ENCODE peak calls at places on chromosomes 11 and 22, in nine cellular contexts. W is stomach, F is cardiac muscle cell, J is body of pancreas, K is RWPE1, U is trophoblast cell, A is lower lobe of right lung, M is ovary, X is fibroblast of lung. N is an unnamed sample.

GRCh38 chr11:100965346-100965745 is 164.3 kb downstream of the PGR start:
- DNase-seq in W (no peak), F (no peak), J (no peak), K (no peak), U (no peak), A (no peak), M (no peak), X (no peak), N (no peak)

GRCh38 chr22:50399751-50400331 is 56.7 kb downstream of the PPP6R2 start:
- DNase-seq in W (peak), F (peak), J (peak), K (peak), U (peak), A (peak), M (no peak), X (no peak), N (peak)

GRCh38 chr22:23313791-23314567 is 133.7 kb downstream of the BCR start:
- DNase-seq in W (no peak), F (no peak), J (no peak), K (no peak), U (no peak), A (no peak), M (no peak), X (no peak), N (no peak)

GRCh38 chr22:19066531-19067271 is 55.5 kb downstream of the DGCR2 start:
- DNase-seq in W (no peak), F (peak), J (no peak), K (peak), U (no peak), A (peak), M (no peak), X (peak), N (no peak)

GRCh38 chr11:34324466-34324865 is 33.3 kb downstream of the ABTB2 start:
- DNase-seq in W (no peak), F (no peak), J (no peak), K (no peak), U (no peak), A (no peak), M (no peak), X (no peak), N (no peak)

GRCh38 chr11:39149214-39149613 is 2310.2 kb downstream of the LRRC4C start:
- DNase-seq in W (peak), F (no peak), J (no peak), K (no peak), U (no peak), A (no peak), M (no peak), X (no peak), N (no peak)

GRCh38 chr22:25067851-25068421 is 115.4 kb downstream of the KIAA1671 start:
- DNase-seq in W (no peak), F (no peak), J (no peak), K (no peak), U (no peak), A (peak), M (no peak), X (no peak), N (no peak)

GRCh38 chr11:126766425-126766824 is 234.1 kb downstream of the KIRREL3 start:
- DNase-seq in W (no peak), F (no peak), J (no peak), K (no peak), U (no peak), A (no peak), M (no peak), X (no peak), N (no peak)

GRCh38 chr22:29369460-29369859 is 18.9 kb downstream of the AP1B1 start:
- DNase-seq in W (no peak), F (peak), J (no peak), K (no peak), U (peak), A (peak), M (peak), X (peak), N (no peak)

GRCh38 chr22:19739911-19740449 is 16.6 kb downstream of the GP1BB start:
- DNase-seq in W (no peak), F (no peak), J (no peak), K (no peak), U (no peak), A (no peak), M (no peak), X (no peak), N (no peak)

DNA sequence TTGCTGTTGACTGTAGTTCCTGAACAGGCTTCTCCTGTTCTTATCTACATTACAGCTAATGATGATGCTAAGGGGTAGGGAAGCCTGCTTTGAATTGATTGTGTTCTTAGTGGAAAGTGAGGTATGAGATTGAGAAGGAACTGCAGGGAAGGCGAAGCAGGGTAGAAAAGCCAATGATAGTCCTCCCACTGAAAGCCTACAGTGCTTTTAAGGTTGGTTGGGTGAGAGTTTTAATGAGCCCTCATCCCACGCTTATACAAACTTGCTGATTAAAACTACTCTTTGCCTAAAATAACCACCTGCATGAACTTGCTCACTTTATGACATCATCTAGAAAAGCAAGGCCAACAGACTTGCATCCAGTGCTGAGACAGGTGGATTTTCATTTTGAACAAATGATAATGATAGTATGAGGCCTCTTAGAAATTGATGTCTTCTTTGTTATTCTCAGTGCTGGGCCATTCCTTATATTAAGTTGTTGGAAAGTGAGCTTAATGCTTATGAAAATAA is 632.4 kb upstream of the ANO5 start:
- DNase-seq in W (no peak), F (no peak), J (no peak), K (no peak), U (no peak), A (no peak), M (no peak), X (no peak), N (no peak)
- H3K27ac ChIP-seq in W (no peak), F (no peak), J (no peak), K (no peak), U (no peak), A (no peak), M (no peak), X (no peak), N (no peak)

GRCh38 chr22:36326178-36327161 is 61.3 kb downstream of the MYH9 start:
- DNase-seq in W (no peak), F (no peak), J (no peak), K (no peak), U (no peak), A (no peak), M (no peak), X (no peak), N (no peak)

GRCh38 chr22:36323182-36323854 is 64.4 kb downstream of the MYH9 start:
- DNase-seq in W (peak), F (peak), J (no peak), K (no peak), U (no peak), A (peak), M (no peak), X (peak), N (no peak)

GRCh38 chr22:36323855-36324331 is 63.9 kb downstream of the MYH9 start:
- DNase-seq in W (no peak), F (peak), J (no peak), K (no peak), U (no peak), A (no peak), M (no peak), X (peak), N (no peak)

GRCh38 chr22:36324414-36324813 is 63.4 kb downstream of the MYH9 start:
- DNase-seq in W (no peak), F (no peak), J (no peak), K (no peak), U (no peak), A (no peak), M (no peak), X (no peak), N (no peak)

GRCh38 chr22:36325163-36326031 is 62.4 kb downstream of the MYH9 start:
- DNase-seq in W (peak), F (peak), J (no peak), K (peak), U (no peak), A (peak), M (no peak), X (peak), N (no peak)
- H3K27ac ChIP-seq in W (peak), F (peak), J (peak), K (peak), U (no peak), A (peak), M (peak), X (peak), N (no peak)

GRCh38 chr22:27349456-27349855 is 452.1 kb downstream of the MN1 start:
- DNase-seq in W (no peak), F (peak), J (no peak), K (no peak), U (no peak), A (no peak), M (no peak), X (no peak), N (no peak)
- H3K27ac ChIP-seq in W (no peak), F (no peak), J (no peak), K (no peak), U (no peak), A (no peak), M (no peak), X (no peak), N (no peak)

GRCh38 chr11:35365961-35366360 is 53.4 kb downstream of the SLC1A2 start:
- DNase-seq in W (no peak), F (no peak), J (no peak), K (no peak), U (no peak), A (no peak), M (no peak), X (no peak), N (no peak)

GRCh38 chr11:35365395-35365794 is 54.0 kb downstream of the SLC1A2 start:
- DNase-seq in W (no peak), F (no peak), J (no peak), K (no peak), U (no peak), A (no peak), M (no peak), X (no peak), N (no peak)

GRCh38 chr11:35364101-35364780 is 55.1 kb downstream of the SLC1A2 start:
- DNase-seq in W (peak), F (peak), J (peak), K (peak), U (peak), A (no peak), M (peak), X (peak), N (no peak)

GRCh38 chr11:35362571-35362980 is 56.8 kb downstream of the SLC1A2 start:
- DNase-seq in W (no peak), F (no peak), J (no peak), K (no peak), U (peak), A (no peak), M (no peak), X (no peak), N (no peak)

DNA sequence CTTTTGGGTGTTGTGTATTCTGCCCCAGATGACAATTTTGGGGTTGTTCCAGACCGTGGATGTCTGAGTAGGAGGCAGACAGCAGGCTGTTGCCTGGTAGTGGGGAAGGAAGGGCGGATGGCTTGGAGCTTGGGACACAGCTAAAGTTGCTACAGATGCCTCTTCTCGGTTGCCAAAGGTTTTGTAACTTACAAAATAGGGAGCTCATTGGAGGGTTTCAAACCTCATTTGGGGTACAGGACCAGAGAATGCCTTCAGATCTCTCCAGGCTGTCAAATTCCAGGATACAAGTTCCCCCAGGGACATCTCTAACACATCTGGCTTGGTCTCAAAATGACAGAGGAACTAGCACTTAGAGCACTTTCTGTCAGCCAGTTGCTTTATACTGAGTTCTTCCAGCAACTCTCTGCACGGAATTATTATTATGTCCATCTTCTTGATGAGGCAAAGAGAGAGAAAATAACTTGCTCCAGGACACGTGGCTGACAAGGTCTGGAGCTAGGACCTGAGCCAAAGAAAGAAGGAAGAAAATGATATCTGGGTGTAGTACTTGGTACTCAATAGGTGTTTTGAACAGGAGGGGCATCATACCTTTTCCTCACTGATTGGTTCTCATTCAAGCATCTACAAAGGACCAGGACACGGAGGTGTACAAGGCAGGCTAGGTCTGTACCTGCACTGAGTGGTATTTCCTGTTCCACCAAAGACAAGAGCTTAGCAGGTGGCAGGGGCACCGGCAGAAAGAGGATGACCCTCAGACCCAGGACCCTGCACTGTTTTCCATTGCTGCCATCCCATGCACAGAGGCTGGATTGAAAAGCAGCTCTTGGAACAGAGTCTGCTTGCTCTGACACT is 55.9 kb downstream of the SLC1A2 start:
- DNase-seq in W (no peak), F (no peak), J (no peak), K (no peak), U (no peak), A (no peak), M (no peak), X (no peak), N (no peak)
- H3K27ac ChIP-seq in W (peak), F (no peak), J (peak), K (peak), U (no peak), A (peak), M (no peak), X (peak), N (no peak)

GRCh38 chr22:41534219-41534618 is 10.1 kb downstream of the POLR3H start:
- DNase-seq in W (no peak), F (no peak), J (no peak), K (no peak), U (no peak), A (no peak), M (no peak), X (no peak), N (no peak)
- H3K27ac ChIP-seq in W (no peak), F (no peak), J (no peak), K (peak), U (no peak), A (no peak), M (no peak), X (no peak), N (no peak)

N was measured in WERI-Rb-1.